ENCODE peak calls at places on chromosomes 13 and 19, in six cellular contexts. R is AG08396; B is Right ventricle myocardium superior; M is activated naive CD4-positive, alpha-beta T cell treated with anti-CD3 and anti-CD28 coated beads, Interleukin-2, amount 50 U/mL, for 72 hours; L is caudate nucleus; C is astrocyte of the spinal cord. T is an unnamed sample.
A peak's percentile ranks its signal among the peaks of the same experiment; 100 is the strongest.

GRCh38 chr19:10439588-10439987 is 19.2 kb downstream of the PDE4A start:
- DNase-seq in R (peak; percentile 2), B (no peak), M (no peak), L (no peak), C (no peak), T (no peak)

GRCh38 chr13:77047649-77048343 is 20.8 kb upstream of the FBXL3 start:
- DNase-seq in R (no peak), B (no peak), M (no peak), L (no peak), C (no peak), T (no peak)

GRCh38 chr13:29362849-29363604 is 232.5 kb downstream of the SLC7A1 start:
- DNase-seq in R (peak; percentile 76), B (no peak), M (peak; percentile 51), L (peak; percentile 7), C (peak; percentile 33), T (peak; percentile 28)

GRCh38 chr13:31982540-31982939 is 49.0 kb upstream of the FRY start:
- DNase-seq in R (peak; percentile 60), B (peak; percentile 78), M (no peak), L (no peak), C (peak; percentile 93), T (no peak)

GRCh38 chr19:19062454-19063182 is 1.2 kb upstream of the SLC25A42 start:
- DNase-seq in R (peak; percentile 54), B (no peak), M (no peak), L (no peak), C (peak; percentile 30), T (peak; percentile 45)

GRCh38 chr19:32104465-32105235 is 240.8 kb upstream of the ZNF507 start:
- DNase-seq in R (no peak), B (no peak), M (no peak), L (no peak), C (peak; percentile 5), T (no peak)

GRCh38 chr13:111401151-111401550 is 80.7 kb downstream of the TEX29 start:
- DNase-seq in R (no peak), B (no peak), M (no peak), L (no peak), C (no peak), T (no peak)

GRCh38 chr13:51034906-51035305 is 76.2 kb downstream of the C13orf42 start:
- DNase-seq in R (no peak), B (no peak), M (no peak), L (no peak), C (no peak), T (no peak)

GRCh38 chr13:98214707-98215106 is 37.6 kb upstream of the RNF113B start:
- DNase-seq in R (no peak), B (no peak), M (no peak), L (no peak), C (no peak), T (no peak)

T was measured in putamen.